ENCODE peak calls at places on chromosomes 7 and 10, in ten cellular contexts. B, K, Z, D, N, C, I, Q, E and O are unnamed samples.

GRCh38 chr7:158431941-158432347 is 155.7 kb downstream of the PTPRN2 start:
- DNase-seq in B (peak; percentile 61), K (peak; percentile 100), Z (peak; percentile 28), D (peak; percentile 28), N (no peak), C (peak; percentile 93), I (peak; percentile 82), Q (no peak), E (peak; percentile 93), O (no peak)

GRCh38 chr7:29332027-29332806 is 137.6 kb downstream of the CHN2 start:
- DNase-seq in B (no peak), K (no peak), Z (no peak), D (no peak), N (no peak), C (no peak), I (no peak), Q (no peak), E (no peak), O (no peak)

GRCh38 chr10:100347568-100348195 is 649 bp downstream of the SCD start:
- DNase-seq in B (no peak), K (no peak), Z (no peak), D (no peak), N (no peak), C (no peak), I (no peak), Q (no peak), E (no peak), O (peak; percentile 48)

GRCh38 chr10:98047009-98047741 is 16.8 kb upstream of the CRTAC1 start:
- DNase-seq in B (no peak), K (no peak), Z (no peak), D (no peak), N (no peak), C (peak; percentile 64), I (no peak), Q (no peak), E (no peak), O (no peak)

GRCh38 chr7:25282194-25282593 is 53.9 kb upstream of the NPVF start:
- DNase-seq in B (peak; percentile 66), K (no peak), Z (no peak), D (no peak), N (no peak), C (no peak), I (no peak), Q (no peak), E (no peak), O (no peak)

GRCh38 chr7:128117691-128118090 is 86.5 kb upstream of the LRRC4 start:
- DNase-seq in B (no peak), K (no peak), Z (no peak), D (no peak), N (no peak), C (no peak), I (peak; percentile 38), Q (no peak), E (no peak), O (no peak)

GRCh38 chr7:148940702-148941597 is 56.9 kb upstream of the EZH2 start:
- DNase-seq in B (peak; percentile 82), K (peak; percentile 91), Z (peak; percentile 72), D (peak; percentile 66), N (peak; percentile 32), C (peak; percentile 89), I (peak; percentile 85), Q (peak; percentile 52), E (peak; percentile 83), O (peak; percentile 62)

GRCh38 chr10:117860135-117860534 is 186.6 kb downstream of the RAB11FIP2 start:
- DNase-seq in B (no peak), K (no peak), Z (no peak), D (no peak), N (no peak), C (no peak), I (no peak), Q (no peak), E (peak; percentile 85), O (no peak)

GRCh38 chr10:130519791-130520190 is 383.6 kb downstream of the GLRX3 start:
- DNase-seq in B (no peak), K (no peak), Z (no peak), D (no peak), N (no peak), C (no peak), I (no peak), Q (no peak), E (no peak), O (no peak)

GRCh38 chr7:150378853-150379589 is at the start of gene ZNF775:
- DNase-seq in B (peak; percentile 97), K (peak; percentile 93), Z (peak; percentile 90), D (peak; percentile 97), N (peak; percentile 66), C (peak; percentile 96), I (peak; percentile 97), Q (peak; percentile 95), E (peak; percentile 94), O (peak; percentile 97)

GRCh38 chr7:11327633-11328032 is 354.0 kb downstream of the PHF14 start:
- DNase-seq in B (no peak), K (peak; percentile 8), Z (no peak), D (no peak), N (no peak), C (no peak), I (no peak), Q (no peak), E (no peak), O (no peak)

DNA sequence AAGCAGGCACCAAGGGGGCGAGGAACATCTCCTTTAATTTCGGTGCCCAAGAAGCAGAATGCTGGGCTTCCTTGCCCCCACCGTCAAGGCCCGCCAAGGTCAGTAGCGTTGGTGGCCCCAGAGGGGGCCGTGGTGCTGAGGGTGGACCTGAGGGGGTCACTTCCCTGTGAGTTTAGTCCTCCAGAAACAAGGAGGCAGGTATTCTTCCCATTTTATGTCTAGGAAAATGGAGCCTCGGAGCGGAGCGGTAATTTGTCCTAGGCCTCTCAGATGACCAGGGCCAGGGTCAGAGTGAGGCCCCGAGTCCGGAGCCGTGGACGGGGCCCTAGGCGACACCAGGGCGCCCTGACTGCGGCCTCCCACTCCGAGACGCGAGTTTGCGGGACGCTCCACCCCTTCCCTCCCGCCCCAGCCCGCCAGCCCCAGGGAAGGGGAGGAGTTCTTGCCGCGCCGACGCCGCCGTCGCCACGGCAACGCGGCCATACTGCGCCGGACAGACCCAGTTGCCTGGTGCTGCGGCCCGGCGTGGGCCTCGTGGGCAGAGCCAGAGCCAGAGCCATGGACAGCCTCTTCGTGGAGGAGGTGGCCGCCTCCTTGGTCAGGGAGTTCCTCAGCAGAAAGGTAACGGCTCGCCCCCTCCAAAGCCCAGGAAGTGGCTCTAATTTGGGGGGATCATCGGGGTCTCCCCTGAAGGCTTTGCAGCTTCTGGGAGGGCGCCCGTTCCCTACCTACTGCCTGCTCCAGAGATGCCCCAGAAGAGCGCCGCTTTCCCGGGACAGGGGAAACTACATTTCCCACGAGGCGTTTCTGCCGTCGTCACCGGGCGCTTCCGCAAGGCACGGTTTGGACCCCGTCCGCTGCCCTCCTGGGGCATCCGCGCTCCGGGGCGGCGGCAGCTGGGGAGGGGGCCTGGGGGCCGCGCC is at the start of gene MINDY4:
- DNase-seq in B (peak; percentile 88), K (peak; percentile 86), Z (no peak), D (peak; percentile 66), N (no peak), C (peak; percentile 91), I (peak; percentile 92), Q (peak; percentile 70), E (peak; percentile 62), O (peak; percentile 78)
- TF ChIP-seq CTCF in B (no peak), K (peak; percentile 26), Z (no peak), D (no peak), N (peak; percentile 14), C (no peak), I (no peak), Q (no peak), E (no peak), O (no peak)

DNA sequence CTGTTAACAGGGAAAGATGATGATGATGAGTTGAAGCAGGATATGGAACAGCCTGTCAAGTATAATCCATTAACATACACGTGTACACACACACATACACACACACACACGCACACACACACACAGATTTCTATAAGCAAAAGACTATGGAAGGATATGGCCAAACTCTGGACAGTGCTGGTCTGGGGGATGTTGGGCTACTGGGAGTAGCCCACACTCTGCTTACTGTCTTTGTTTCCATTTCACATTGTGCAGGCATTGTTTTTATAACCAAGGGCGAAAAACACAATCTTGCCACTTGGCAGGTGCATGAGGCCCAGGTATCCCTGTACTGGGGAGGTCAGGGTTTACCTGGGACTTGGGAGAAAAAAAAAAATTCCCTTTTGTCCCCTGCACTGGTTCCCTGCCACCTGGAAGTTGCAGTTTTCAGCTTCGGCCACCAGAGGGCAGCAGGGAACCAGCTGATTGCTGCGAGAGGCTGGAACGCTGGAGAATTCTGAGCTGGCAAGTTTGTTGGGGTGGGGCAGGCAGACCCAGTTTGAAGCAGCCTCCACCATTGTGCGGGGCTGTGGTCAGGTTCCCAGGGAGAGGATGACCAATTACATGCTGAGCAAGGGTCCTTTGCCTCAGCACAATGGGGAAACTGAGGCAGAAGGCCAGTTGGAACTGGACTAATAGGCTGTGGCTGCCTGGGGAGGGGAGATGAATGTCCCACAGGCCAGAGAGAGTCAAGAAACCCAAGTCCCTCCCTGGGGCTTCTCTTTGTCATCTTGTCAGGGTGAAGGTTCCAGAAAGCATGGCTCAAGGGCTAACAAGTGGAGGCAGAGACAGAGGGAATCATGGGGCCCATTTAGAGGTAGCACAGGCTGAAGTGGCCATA is 27.3 kb downstream of the PPIF start:
- DNase-seq in B (peak; percentile 88), K (peak; percentile 78), Z (peak; percentile 58), D (peak; percentile 62), N (no peak), C (peak; percentile 78), I (no peak), Q (peak; percentile 87), E (peak; percentile 71), O (peak; percentile 89)
- TF ChIP-seq CTCF in B (peak; percentile 94), K (peak; percentile 93), Z (peak; percentile 96), D (peak; percentile 97), N (peak; percentile 94), C (peak; percentile 96), I (peak; percentile 88), Q (peak; percentile 98), E (peak; percentile 98), O (peak; percentile 99)

GRCh38 chr7:66164356-66164755 is 40.8 kb upstream of the TPST1 start:
- DNase-seq in B (no peak), K (no peak), Z (no peak), D (no peak), N (no peak), C (no peak), I (no peak), Q (no peak), E (no peak), O (no peak)
- TF ChIP-seq CTCF in B (no peak), K (no peak), Z (no peak), D (no peak), N (no peak), C (no peak), I (no peak), Q (no peak), E (no peak), O (no peak)

DNA sequence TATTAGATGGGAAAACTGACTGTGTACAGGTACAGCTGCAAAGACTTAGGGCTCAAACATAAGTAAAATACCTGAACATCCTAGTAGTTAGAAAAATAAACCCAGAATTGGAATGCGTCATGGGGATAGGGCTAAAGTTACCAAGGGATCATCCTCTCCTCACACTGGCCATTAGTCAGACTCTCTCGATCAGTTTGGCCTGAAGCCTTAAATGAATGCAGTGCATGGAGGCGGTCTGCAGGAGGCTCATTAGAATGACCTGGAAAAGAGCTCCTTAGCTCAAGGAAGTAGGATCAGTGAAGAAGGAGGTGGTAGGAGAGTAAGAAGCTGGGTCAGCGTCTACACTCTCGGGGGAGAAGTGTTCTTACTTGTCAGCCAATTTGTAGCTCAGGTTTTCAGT is 35.3 kb downstream of the DENND2A start:
- DNase-seq in B (no peak), K (peak; percentile 71), Z (no peak), D (no peak), N (no peak), C (no peak), I (no peak), Q (no peak), E (peak; percentile 24), O (no peak)
- TF ChIP-seq CTCF in B (no peak), K (peak; percentile 32), Z (no peak), D (no peak), N (no peak), C (no peak), I (no peak), Q (no peak), E (no peak), O (no peak)

GRCh38 chr10:84845628-84846261 is 517.4 kb downstream of the CCSER2 start:
- DNase-seq in B (no peak), K (no peak), Z (peak; percentile 35), D (no peak), N (no peak), C (no peak), I (no peak), Q (no peak), E (peak; percentile 17), O (no peak)
- TF ChIP-seq CTCF in B (no peak), K (peak; percentile 10), Z (peak; percentile 65), D (no peak), N (no peak), C (no peak), I (no peak), Q (peak; percentile 53), E (peak; percentile 43), O (no peak)